ENCODE peak calls at places on chromosomes 1 and 21, in nine cellular contexts. P is suprapubic skin, H is ovary, S is tibial nerve, K is body of pancreas, N is thyroid gland, Q is GM12892, X is stomach, O is uterus. T is an unnamed sample.

GRCh38 chr1:228281631-228282328 is 73.9 kb downstream of the OBSCN start:
- DNase-seq in P (peak), H (no peak), S (no peak), K (no peak), N (no peak), Q (no peak), X (peak), O (no peak), T (no peak)

GRCh38 chr1:61950418-61950817 is 208.1 kb downstream of the PATJ start:
- DNase-seq in P (no peak), H (no peak), S (no peak), K (no peak), N (no peak), Q (no peak), X (no peak), O (no peak), T (no peak)

GRCh38 chr1:100448371-100448770 is 89.6 kb upstream of the GPR88 start:
- DNase-seq in P (no peak), H (no peak), S (no peak), K (peak), N (no peak), Q (no peak), X (peak), O (no peak), T (no peak)

GRCh38 chr1:37932759-37933158 is 14.1 kb downstream of the INPP5B start:
- DNase-seq in P (no peak), H (no peak), S (no peak), K (no peak), N (no peak), Q (no peak), X (no peak), O (no peak), T (peak)

GRCh38 chr21:32698971-32699693 is 28.7 kb downstream of the SYNJ1 start:
- DNase-seq in P (no peak), H (no peak), S (no peak), K (no peak), N (peak), Q (no peak), X (no peak), O (no peak), T (no peak)

GRCh38 chr1:167206166-167206835 is 14.4 kb upstream of the POU2F1 start:
- DNase-seq in P (no peak), H (no peak), S (no peak), K (no peak), N (no peak), Q (no peak), X (no peak), O (no peak), T (no peak)

GRCh38 chr1:160143695-160144094 is 7.7 kb upstream of the ATP1A4 start:
- DNase-seq in P (no peak), H (no peak), S (no peak), K (peak), N (no peak), Q (no peak), X (no peak), O (no peak), T (no peak)

GRCh38 chr1:190578015-190578414 is 100.4 kb upstream of the BRINP3 start:
- DNase-seq in P (no peak), H (no peak), S (no peak), K (no peak), N (no peak), Q (no peak), X (no peak), O (no peak), T (no peak)

DNA sequence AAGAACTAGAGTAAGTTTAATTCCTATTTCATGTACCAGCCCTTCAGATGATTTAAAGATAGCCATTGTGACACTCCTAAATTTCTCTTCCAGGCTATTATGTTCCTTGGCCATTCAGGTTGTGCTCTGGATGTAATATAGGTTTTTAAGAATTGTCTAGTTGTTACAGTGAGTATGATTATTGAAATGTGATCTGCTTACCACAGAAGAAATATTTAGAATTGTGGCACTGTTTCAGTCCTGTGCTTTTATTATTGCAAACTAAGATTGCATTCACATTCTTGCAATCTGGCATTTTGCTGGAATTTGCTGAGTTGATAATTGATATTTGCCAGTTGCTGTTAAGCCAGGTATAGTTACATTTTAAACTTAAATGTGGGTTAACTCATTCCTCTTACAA is 22.3 kb downstream of the EXO1 start:
- DNase-seq in P (no peak), H (no peak), S (no peak), K (no peak), N (no peak), Q (no peak), X (no peak), O (no peak), T (no peak)
- TF ChIP-seq POLR2A in P (no peak), H (no peak), S (no peak), K (no peak), N (no peak), Q (no peak), X (no peak), O (no peak), T (no peak)

GRCh38 chr1:24292100-24292499 is 27.1 kb upstream of the GRHL3 start:
- DNase-seq in P (no peak), H (no peak), S (no peak), K (no peak), N (no peak), Q (no peak), X (no peak), O (no peak), T (no peak)
- TF ChIP-seq POLR2A in P (no peak), H (no peak), S (no peak), K (no peak), N (no peak), Q (no peak), X (no peak), O (no peak), T (no peak)

DNA sequence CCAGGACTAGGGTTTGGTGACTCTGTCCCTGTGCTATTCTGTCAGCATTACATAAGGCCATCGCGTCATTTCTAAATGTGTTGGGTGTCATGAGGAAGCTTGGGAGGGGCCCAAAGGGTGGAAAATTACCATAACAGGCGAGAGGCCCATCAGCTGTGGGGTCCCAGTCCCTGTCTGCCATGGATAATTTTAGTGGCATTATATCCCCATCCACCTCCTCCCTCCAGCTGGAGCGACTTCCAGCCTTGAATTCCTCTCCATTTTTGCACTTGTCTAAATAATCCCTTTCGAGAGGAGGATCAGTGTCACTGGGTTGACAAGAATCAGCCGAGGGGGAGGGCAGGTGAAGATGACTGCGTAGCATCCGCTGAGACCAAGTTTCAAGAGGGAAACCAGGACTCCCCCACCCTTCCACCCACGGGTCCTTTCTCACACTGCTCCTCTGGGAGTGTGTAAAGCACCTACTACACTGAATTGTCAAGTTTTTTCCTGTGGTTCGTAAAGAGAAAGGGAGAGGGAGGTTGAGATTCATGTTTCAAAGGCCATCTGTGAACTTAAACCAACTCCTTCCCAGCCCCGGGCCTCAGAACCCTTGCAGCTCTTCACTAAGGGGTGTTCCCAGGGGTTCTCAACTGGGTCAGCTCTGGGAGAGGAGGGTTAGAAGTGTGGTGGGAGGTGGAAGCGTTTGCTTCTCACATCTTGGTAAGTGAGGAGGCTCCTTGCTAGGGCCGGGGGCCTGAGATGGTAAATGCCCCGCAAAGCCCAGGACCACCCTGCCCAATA is 29.2 kb downstream of the VASH2 start:
- DNase-seq in P (no peak), H (no peak), S (no peak), K (no peak), N (no peak), Q (no peak), X (no peak), O (no peak), T (no peak)
- TF ChIP-seq POLR2A in P (no peak), H (no peak), S (no peak), K (no peak), N (no peak), Q (no peak), X (no peak), O (no peak), T (no peak)

DNA sequence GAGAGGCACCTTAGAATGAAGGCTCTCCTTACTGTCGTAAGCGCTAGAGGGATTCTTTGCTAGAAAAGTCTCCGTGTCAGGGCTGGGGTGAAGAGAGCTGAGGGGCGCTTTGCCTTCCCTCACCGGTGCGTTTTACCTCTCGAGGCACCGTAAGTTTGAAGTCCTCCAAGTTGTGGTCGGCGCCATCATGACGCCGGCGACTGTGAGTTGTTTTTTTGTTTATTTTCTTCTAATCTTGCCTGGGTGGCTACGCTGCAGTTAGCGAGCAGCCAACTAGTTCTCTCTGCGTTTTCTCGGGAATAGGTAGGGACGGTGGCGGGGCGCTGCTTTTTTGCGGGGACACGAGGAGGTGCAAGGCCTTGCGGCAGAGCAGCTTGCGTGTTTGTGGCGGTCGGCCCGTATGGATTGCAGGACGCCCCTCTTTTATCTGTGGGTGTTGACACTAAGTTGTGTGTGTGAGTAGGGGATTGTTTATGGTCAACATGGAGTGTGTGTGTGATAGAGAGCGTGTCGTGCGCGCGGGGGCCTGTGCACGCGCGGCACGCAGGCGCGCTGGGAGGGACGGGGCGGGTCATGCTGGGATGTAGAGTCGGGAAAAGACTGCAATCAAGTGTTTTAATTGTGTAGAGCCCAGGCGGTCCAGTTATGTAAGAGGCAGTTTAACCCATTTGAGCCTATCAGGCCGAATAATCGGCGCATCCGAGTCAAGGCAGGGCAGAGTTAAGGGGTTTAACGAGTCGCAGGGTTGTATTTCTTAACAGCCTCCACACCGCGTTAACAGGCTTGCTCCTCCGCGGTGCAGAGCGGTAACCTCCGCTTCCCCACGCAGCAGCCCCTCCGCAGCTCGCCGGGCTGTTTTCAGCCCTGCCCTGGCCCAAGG is 1.1 kb upstream of the NEGR1 start:
- DNase-seq in P (peak), H (peak), S (peak), K (peak), N (peak), Q (no peak), X (peak), O (peak), T (peak)
- TF ChIP-seq POLR2A in P (no peak), H (peak), S (no peak), K (peak), N (peak), Q (no peak), X (no peak), O (no peak), T (peak)

GRCh38 chr1:93909146-93910050 is at the start of gene GCLM:
- DNase-seq in P (peak), H (peak), S (peak), K (peak), N (peak), Q (peak), X (peak), O (peak), T (peak)
- TF ChIP-seq POLR2A in P (no peak), H (peak), S (peak), K (peak), N (peak), Q (peak), X (no peak), O (peak), T (peak)

DNA sequence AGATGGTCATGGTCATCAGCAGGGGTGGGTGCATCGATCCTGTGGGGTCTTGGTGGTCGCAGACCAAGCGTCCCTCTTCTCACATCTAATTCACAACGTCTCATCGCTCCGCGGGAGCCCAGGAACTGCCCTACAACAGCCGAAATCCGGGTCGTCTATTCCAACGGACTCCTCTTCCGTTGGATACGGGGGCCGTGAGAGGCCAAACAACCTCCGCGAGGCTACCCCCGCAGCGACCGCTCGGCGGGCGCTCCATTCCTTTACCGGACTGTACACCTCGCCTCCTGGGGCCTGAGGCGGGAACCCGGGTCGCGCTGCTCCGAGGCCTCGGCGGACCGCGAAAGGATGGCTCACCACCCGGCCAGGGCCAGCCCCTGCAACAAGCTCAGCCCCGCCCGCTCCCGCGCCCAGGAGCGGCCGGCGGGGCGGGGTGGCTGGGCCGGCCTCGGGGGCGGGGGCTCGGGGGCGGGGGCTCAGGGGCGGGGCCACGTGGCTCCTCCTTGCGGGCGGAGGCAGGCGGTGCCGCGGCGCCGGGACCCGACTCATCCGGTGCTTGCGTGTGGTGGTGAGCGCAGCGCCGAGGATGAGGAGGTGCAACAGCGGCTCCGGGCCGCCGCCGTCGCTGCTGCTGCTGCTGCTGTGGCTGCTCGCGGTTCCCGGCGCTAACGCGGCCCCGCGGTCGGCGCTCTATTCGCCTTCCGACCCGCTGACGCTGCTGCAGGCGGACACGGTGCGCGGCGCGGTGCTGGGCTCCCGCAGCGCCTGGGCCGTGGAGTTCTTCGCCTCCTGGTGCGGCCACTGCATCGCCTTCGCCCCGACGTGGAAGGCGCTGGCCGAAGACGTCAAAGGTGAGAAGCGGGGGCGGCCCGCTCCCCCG is at the start of gene QSOX1:
- DNase-seq in P (peak), H (peak), S (peak), K (peak), N (peak), Q (peak), X (peak), O (peak), T (peak)
- TF ChIP-seq POLR2A in P (no peak), H (peak), S (peak), K (peak), N (peak), Q (peak), X (no peak), O (peak), T (peak)

DNA sequence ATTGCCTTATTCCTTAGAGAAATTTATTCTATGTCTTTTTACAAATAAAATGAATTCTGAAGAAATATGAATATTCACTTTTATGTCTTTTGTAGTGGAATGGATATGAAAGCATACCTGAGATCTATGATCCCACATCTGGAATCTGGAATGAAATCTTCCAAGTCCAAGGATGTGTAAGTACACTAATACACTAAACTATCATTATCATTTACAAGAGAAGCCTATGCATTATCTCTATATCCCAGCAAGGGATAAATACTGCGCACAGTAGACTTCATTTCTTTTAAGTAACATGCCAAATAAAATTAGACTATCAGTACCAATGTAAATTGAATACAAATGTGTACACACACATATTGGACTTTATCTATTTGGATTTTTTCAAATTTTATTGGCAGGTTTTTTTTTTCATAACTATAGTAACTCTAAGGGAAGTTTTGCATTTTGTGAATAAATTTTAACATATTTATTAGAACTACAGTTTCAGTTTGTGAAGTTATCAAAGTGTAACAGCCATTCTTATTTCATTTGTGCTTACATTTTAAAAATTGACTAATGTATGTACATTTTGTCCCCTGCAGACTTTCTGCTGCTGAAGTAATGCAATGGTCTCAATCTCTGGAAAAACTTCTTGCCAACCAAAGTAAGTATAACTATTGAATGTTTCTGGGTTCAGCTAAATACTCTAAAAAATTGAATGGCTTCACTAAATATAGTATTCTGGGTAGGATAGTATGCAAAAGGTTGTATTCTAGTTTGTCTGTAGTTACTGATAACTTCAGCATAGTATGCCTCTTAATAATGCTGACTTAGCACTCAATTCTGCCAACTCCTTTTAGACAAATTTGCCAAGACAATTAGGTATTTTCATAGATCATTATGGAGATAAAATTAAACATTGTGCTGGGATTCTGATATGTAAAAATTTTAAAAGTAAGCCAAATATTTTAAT is 894 bp downstream of the RGS1 start:
- DNase-seq in P (no peak), H (no peak), S (no peak), K (no peak), N (no peak), Q (no peak), X (no peak), O (no peak), T (no peak)
- TF ChIP-seq POLR2A in P (no peak), H (no peak), S (no peak), K (no peak), N (no peak), Q (peak), X (no peak), O (no peak), T (no peak)